ENCODE peak calls at places on chromosomes 7 and 10, in five cellular contexts. One of them, this sample, is unnamed.

GRCh38 chr7:74544706-74545469 is 91.2 kb downstream of the GTF2IRD1 start:
- DNase-seq in PC-3: peak
- DNase-seq in endodermal cell: peak
- DNase-seq in HCT116: peak
- DNase-seq in tibial nerve: no peak
- DNase-seq in this sample: peak

GRCh38 chr10:130470286-130470685 is 334.1 kb downstream of the GLRX3 start:
- DNase-seq in PC-3: no peak
- DNase-seq in HCT116: no peak
- DNase-seq in endodermal cell: peak
- DNase-seq in tibial nerve: no peak
- DNase-seq in this sample: no peak

GRCh38 chr10:131831561-131831960 is 69.2 kb upstream of the PPP2R2D start:
- DNase-seq in PC-3: no peak
- DNase-seq in tibial nerve: no peak
- DNase-seq in HCT116: no peak
- DNase-seq in endodermal cell: no peak
- DNase-seq in this sample: no peak

GRCh38 chr7:25830228-25830627 is 321.8 kb upstream of the NFE2L3 start:
- DNase-seq in tibial nerve: no peak
- DNase-seq in endodermal cell: no peak
- DNase-seq in PC-3: no peak
- DNase-seq in HCT116: no peak
- DNase-seq in this sample: no peak

GRCh38 chr7:78368781-78369180 is 570.2 kb downstream of the PHTF2 start:
- DNase-seq in PC-3: no peak
- DNase-seq in tibial nerve: no peak
- DNase-seq in HCT116: no peak
- DNase-seq in endodermal cell: no peak
- DNase-seq in this sample: no peak

GRCh38 chr10:126509211-126509610 is 120.9 kb upstream of the ADAM12 start:
- DNase-seq in endodermal cell: no peak
- DNase-seq in tibial nerve: no peak
- DNase-seq in PC-3: peak
- DNase-seq in HCT116: no peak
- DNase-seq in this sample: no peak

GRCh38 chr7:159010951-159011820 is 133.5 kb downstream of the VIPR2 start:
- DNase-seq in endodermal cell: peak
- DNase-seq in tibial nerve: no peak
- DNase-seq in HCT116: no peak
- DNase-seq in PC-3: no peak
- DNase-seq in this sample: no peak

GRCh38 chr7:74502216-74502891 is 48.6 kb downstream of the GTF2IRD1 start:
- DNase-seq in HCT116: no peak
- DNase-seq in PC-3: no peak
- DNase-seq in endodermal cell: no peak
- DNase-seq in tibial nerve: no peak
- DNase-seq in this sample: no peak

GRCh38 chr10:72083234-72084093 is 4.9 kb downstream of the SPOCK2 start:
- DNase-seq in PC-3: no peak
- DNase-seq in endodermal cell: no peak
- DNase-seq in HCT116: no peak
- DNase-seq in tibial nerve: no peak
- DNase-seq in this sample: no peak

GRCh38 chr10:119415536-119416527 is 126.7 kb downstream of the RGS10 start:
- DNase-seq in tibial nerve: no peak
- DNase-seq in endodermal cell: no peak
- DNase-seq in PC-3: no peak
- DNase-seq in HCT116: no peak
- DNase-seq in this sample: no peak

GRCh38 chr10:48238826-48239520 is 35.5 kb downstream of the FRMPD2 start:
- DNase-seq in HCT116: no peak
- DNase-seq in endodermal cell: no peak
- DNase-seq in tibial nerve: no peak
- DNase-seq in PC-3: no peak
- DNase-seq in this sample: no peak

GRCh38 chr10:1149793-1150637 is 93.8 kb downstream of the WDR37 start:
- DNase-seq in PC-3: no peak
- DNase-seq in endodermal cell: no peak
- DNase-seq in HCT116: no peak
- DNase-seq in tibial nerve: no peak
- DNase-seq in this sample: no peak

GRCh38 chr7:99392046-99392445 is 16.4 kb downstream of the PDAP1 start:
- DNase-seq in tibial nerve: no peak
- DNase-seq in endodermal cell: no peak
- DNase-seq in HCT116: no peak
- DNase-seq in PC-3: no peak
- DNase-seq in this sample: no peak

GRCh38 chr10:103703941-103704919 is 151.1 kb downstream of the SH3PXD2A start:
- DNase-seq in tibial nerve: no peak
- DNase-seq in HCT116: no peak
- DNase-seq in PC-3: no peak
- DNase-seq in endodermal cell: no peak
- DNase-seq in this sample: no peak

DNA sequence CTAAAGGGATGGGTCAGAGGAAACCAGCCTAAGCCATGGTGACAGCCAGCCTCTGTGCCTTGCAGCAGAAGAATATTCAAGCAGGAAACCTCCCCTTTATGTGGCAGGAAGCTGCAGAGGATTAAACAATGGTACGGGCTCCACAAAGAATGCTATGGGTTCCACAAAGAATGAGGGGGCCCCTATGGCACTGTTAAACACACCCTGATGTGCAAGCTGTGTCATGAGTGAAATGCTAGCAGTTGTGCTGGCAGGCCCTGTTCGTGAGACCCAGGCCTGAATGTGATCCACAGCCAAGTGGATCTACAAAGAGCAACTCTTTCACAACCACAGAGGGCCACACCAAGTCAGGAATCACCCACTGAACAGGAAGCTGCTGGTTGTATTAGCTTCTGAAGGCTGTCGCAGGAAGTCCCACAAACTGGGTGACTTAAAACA is 68.9 kb downstream of the MYOF start:
- DNase-seq in PC-3: no peak
- DNase-seq in endodermal cell: no peak
- DNase-seq in HCT116: no peak
- DNase-seq in tibial nerve: no peak
- DNase-seq in this sample: no peak
- H3K27ac ChIP-seq in PC-3: no peak
- H3K27ac ChIP-seq in endodermal cell: peak
- H3K27ac ChIP-seq in HCT116: no peak
- H3K27ac ChIP-seq in tibial nerve: no peak
- H3K27ac ChIP-seq in this sample: no peak

DNA sequence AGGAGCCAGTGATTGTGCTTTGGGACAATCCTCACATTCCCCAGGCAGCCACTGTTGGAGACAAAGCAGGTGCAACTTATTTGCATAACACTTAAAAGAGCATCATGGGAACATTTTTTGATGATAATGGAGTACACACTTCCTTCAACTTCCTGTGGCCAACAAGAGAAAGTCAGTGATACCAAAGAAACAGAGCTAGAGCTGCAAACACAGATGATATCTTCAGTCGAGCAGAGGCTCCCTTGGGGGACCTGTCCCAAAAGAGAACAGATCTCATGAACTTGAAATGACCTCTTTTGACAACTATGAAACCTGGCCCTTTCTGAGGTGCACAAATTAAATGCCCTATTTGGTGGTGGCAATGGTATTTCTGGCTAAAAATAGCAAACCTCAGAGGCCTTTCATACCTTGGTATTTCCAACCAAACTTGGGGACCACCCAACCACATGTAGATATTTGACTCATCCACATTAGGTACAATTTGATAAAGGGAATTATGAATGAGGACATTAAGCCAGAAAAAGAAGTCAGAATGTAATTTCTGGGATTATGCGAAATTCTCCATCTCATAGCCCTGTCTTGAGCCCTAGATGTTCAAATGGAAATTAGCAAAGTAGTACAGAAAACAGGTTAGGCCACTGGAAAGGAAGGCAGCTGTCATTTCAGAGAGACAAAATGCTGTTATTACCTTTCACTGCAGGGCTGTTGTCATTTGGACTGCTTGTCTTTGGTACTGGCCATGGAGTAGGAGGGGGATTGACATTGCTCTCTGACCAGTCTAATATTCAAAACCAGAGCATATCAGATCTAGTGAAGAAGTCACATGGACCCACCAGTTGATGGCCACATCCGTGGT is 146.2 kb downstream of the ICA1 start:
- DNase-seq in tibial nerve: no peak
- DNase-seq in endodermal cell: no peak
- DNase-seq in PC-3: no peak
- DNase-seq in HCT116: no peak
- DNase-seq in this sample: no peak
- H3K27ac ChIP-seq in tibial nerve: no peak
- H3K27ac ChIP-seq in endodermal cell: no peak
- H3K27ac ChIP-seq in PC-3: no peak
- H3K27ac ChIP-seq in HCT116: no peak
- H3K27ac ChIP-seq in this sample: no peak

DNA sequence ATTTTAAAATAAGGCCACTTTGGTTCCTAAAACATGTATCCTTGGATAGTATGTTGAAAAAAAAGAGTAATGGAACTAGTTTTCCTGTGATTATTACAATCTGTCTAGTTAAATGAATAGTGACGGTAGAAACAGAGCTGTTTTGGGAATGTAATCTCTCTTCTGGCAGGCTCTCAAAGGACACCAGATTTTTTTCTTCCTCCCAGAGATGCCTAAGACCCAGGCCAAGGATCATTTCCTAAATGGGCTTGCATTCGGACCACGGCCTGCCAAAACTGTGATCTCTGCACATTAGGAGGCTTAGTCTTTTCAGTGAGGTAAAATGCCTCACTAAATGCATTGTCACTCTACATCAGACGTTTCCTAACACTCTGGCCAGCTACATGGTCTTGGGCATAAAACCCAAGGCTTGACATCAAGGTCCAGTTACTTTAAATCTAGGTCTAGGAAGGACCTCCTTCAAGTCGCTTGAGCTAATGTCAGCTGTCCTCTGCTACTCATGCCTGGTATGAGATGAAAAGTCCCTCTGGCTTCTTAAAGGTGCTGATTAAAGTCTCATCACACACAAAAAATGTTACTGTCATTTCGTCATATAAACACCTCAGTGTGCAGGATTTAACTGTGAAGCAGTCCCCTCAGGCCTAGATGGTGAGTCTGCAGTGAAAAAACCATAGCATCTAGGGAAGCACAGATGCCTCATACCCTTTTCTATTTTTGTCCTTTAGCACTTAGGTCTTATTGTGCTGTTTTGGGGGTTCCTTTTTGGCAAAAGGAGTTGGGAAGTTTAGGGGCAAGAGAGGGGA is 47.7 kb downstream of the DLD start:
- DNase-seq in HCT116: no peak
- DNase-seq in tibial nerve: no peak
- DNase-seq in endodermal cell: no peak
- DNase-seq in PC-3: no peak
- DNase-seq in this sample: no peak
- H3K27ac ChIP-seq in HCT116: no peak
- H3K27ac ChIP-seq in tibial nerve: peak
- H3K27ac ChIP-seq in endodermal cell: no peak
- H3K27ac ChIP-seq in PC-3: peak
- H3K27ac ChIP-seq in this sample: peak

GRCh38 chr10:81884856-81885255 is 9.9 kb downstream of the NRG3 start:
- DNase-seq in endodermal cell: no peak
- DNase-seq in PC-3: no peak
- DNase-seq in tibial nerve: no peak
- DNase-seq in HCT116: no peak
- DNase-seq in this sample: no peak

GRCh38 chr10:81886939-81887338 is 11.9 kb downstream of the NRG3 start:
- DNase-seq in PC-3: no peak
- DNase-seq in tibial nerve: no peak
- DNase-seq in endodermal cell: no peak
- DNase-seq in HCT116: no peak
- DNase-seq in this sample: no peak

GRCh38 chr10:81885491-81885890 is 10.5 kb downstream of the NRG3 start:
- DNase-seq in tibial nerve: no peak
- DNase-seq in HCT116: no peak
- DNase-seq in endodermal cell: no peak
- DNase-seq in PC-3: no peak
- DNase-seq in this sample: no peak

GRCh38 chr10:81894616-81895015 is 19.6 kb downstream of the NRG3 start:
- DNase-seq in tibial nerve: no peak
- DNase-seq in PC-3: no peak
- DNase-seq in endodermal cell: no peak
- DNase-seq in HCT116: no peak
- DNase-seq in this sample: no peak

GRCh38 chr10:81889181-81889769 is 14.3 kb downstream of the NRG3 start:
- DNase-seq in tibial nerve: no peak
- DNase-seq in PC-3: no peak
- DNase-seq in endodermal cell: no peak
- DNase-seq in HCT116: no peak
- DNase-seq in this sample: no peak
- H3K27ac ChIP-seq in tibial nerve: no peak
- H3K27ac ChIP-seq in PC-3: no peak
- H3K27ac ChIP-seq in endodermal cell: no peak
- H3K27ac ChIP-seq in HCT116: no peak
- H3K27ac ChIP-seq in this sample: no peak

GRCh38 chr10:63114031-63114814 is 18.9 kb upstream of the NRBF2 start:
- DNase-seq in PC-3: peak
- DNase-seq in tibial nerve: peak
- DNase-seq in HCT116: no peak
- DNase-seq in endodermal cell: no peak
- DNase-seq in this sample: no peak

GRCh38 chr10:63115732-63116383 is 17.3 kb upstream of the NRBF2 start:
- DNase-seq in endodermal cell: no peak
- DNase-seq in tibial nerve: peak
- DNase-seq in HCT116: no peak
- DNase-seq in PC-3: peak
- DNase-seq in this sample: no peak

GRCh38 chr10:63110940-63111339 is 22.2 kb upstream of the NRBF2 start:
- DNase-seq in tibial nerve: no peak
- DNase-seq in HCT116: no peak
- DNase-seq in endodermal cell: no peak
- DNase-seq in PC-3: no peak
- DNase-seq in this sample: no peak

GRCh38 chr10:63120554-63120953 is 12.6 kb upstream of the NRBF2 start:
- DNase-seq in tibial nerve: peak
- DNase-seq in HCT116: no peak
- DNase-seq in endodermal cell: no peak
- DNase-seq in PC-3: no peak
- DNase-seq in this sample: no peak

GRCh38 chr10:63116452-63117072 is 16.6 kb upstream of the NRBF2 start:
- DNase-seq in endodermal cell: no peak
- DNase-seq in tibial nerve: no peak
- DNase-seq in HCT116: no peak
- DNase-seq in PC-3: peak
- DNase-seq in this sample: no peak
- H3K27ac ChIP-seq in endodermal cell: no peak
- H3K27ac ChIP-seq in tibial nerve: peak
- H3K27ac ChIP-seq in HCT116: no peak
- H3K27ac ChIP-seq in PC-3: no peak
- H3K27ac ChIP-seq in this sample: no peak